ENCODE peak calls at places on chromosome 16, in seven cellular contexts. One of them, this sample, is unnamed.

GRCh38 chr16:4415538-4416199 is 727 bp downstream of the CORO7 start:
- DNase-seq in HFFc6: no peak
- DNase-seq in upper lobe of right lung: peak
- DNase-seq in ovary: no peak
- DNase-seq in CD8-positive, alpha-beta T cell: peak
- DNase-seq in AG04450: no peak
- DNase-seq in AG04449: no peak
- DNase-seq in this sample: peak

GRCh38 chr16:53089434-53090270 is 34.9 kb downstream of the CHD9 start:
- DNase-seq in AG04450: no peak
- DNase-seq in upper lobe of right lung: no peak
- DNase-seq in AG04449: no peak
- DNase-seq in ovary: no peak
- DNase-seq in CD8-positive, alpha-beta T cell: no peak
- DNase-seq in HFFc6: no peak
- DNase-seq in this sample: no peak

GRCh38 chr16:63735456-63735855 is 1386.4 kb downstream of the CDH11 start:
- DNase-seq in AG04449: no peak
- DNase-seq in ovary: no peak
- DNase-seq in upper lobe of right lung: no peak
- DNase-seq in CD8-positive, alpha-beta T cell: no peak
- DNase-seq in AG04450: no peak
- DNase-seq in HFFc6: no peak
- DNase-seq in this sample: no peak

GRCh38 chr16:84274515-84274914 is 20.2 kb upstream of the WFDC1 start:
- DNase-seq in AG04449: no peak
- DNase-seq in upper lobe of right lung: no peak
- DNase-seq in HFFc6: no peak
- DNase-seq in ovary: no peak
- DNase-seq in CD8-positive, alpha-beta T cell: no peak
- DNase-seq in AG04450: no peak
- DNase-seq in this sample: no peak

GRCh38 chr16:75070055-75070841 is 46.3 kb downstream of the LDHD start:
- DNase-seq in upper lobe of right lung: no peak
- DNase-seq in ovary: peak
- DNase-seq in AG04450: no peak
- DNase-seq in AG04449: no peak
- DNase-seq in CD8-positive, alpha-beta T cell: no peak
- DNase-seq in HFFc6: no peak
- DNase-seq in this sample: no peak

GRCh38 chr16:89880477-89881367 is 7.3 kb downstream of the TCF25 start:
- DNase-seq in ovary: no peak
- DNase-seq in upper lobe of right lung: no peak
- DNase-seq in HFFc6: no peak
- DNase-seq in AG04449: no peak
- DNase-seq in CD8-positive, alpha-beta T cell: no peak
- DNase-seq in AG04450: no peak
- DNase-seq in this sample: no peak

GRCh38 chr16:67442581-67443255 is 11.8 kb downstream of the HSD11B2 start:
- DNase-seq in ovary: peak
- DNase-seq in CD8-positive, alpha-beta T cell: no peak
- DNase-seq in upper lobe of right lung: no peak
- DNase-seq in AG04450: no peak
- DNase-seq in HFFc6: no peak
- DNase-seq in AG04449: no peak
- DNase-seq in this sample: no peak

GRCh38 chr16:30491744-30492308 is 19.3 kb downstream of the ITGAL start:
- DNase-seq in ovary: no peak
- DNase-seq in upper lobe of right lung: no peak
- DNase-seq in AG04449: no peak
- DNase-seq in HFFc6: peak
- DNase-seq in CD8-positive, alpha-beta T cell: peak
- DNase-seq in AG04450: peak
- DNase-seq in this sample: no peak

GRCh38 chr16:6207124-6207523 is 1109.5 kb upstream of the EEF2KMT start:
- DNase-seq in ovary: no peak
- DNase-seq in HFFc6: no peak
- DNase-seq in upper lobe of right lung: no peak
- DNase-seq in AG04449: no peak
- DNase-seq in AG04450: no peak
- DNase-seq in CD8-positive, alpha-beta T cell: no peak
- DNase-seq in this sample: no peak

GRCh38 chr16:20675488-20676267 is 21.8 kb downstream of the ACSM1 start:
- DNase-seq in ovary: peak
- DNase-seq in AG04450: no peak
- DNase-seq in HFFc6: no peak
- DNase-seq in CD8-positive, alpha-beta T cell: peak
- DNase-seq in upper lobe of right lung: no peak
- DNase-seq in AG04449: no peak
- DNase-seq in this sample: peak

GRCh38 chr16:53773150-53773846 is 69.3 kb downstream of the FTO start:
- DNase-seq in HFFc6: peak
- DNase-seq in CD8-positive, alpha-beta T cell: no peak
- DNase-seq in AG04449: peak
- DNase-seq in upper lobe of right lung: no peak
- DNase-seq in AG04450: peak
- DNase-seq in ovary: no peak
- DNase-seq in this sample: peak

DNA sequence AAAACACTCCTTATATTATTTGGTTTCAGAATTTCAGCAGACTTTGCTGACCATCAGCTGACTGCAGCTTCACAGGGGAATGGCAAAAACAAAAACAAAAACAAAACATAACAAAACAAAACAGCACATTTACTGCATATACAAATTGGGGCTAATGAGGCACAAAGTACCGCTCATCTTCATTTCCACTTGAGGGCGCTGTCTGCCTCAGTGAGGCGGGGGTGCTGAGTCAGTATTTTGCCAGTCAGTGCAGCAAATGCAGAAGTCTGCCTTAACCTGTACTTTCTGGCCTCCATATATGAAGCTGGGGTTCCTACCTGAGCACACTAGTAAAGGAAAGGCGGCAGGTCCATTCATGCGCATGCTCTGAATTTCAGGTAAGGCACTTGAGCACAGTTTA is 13.5 kb upstream of the DYNLRB2 start:
- DNase-seq in CD8-positive, alpha-beta T cell: peak
- DNase-seq in AG04449: no peak
- DNase-seq in upper lobe of right lung: no peak
- DNase-seq in HFFc6: peak
- DNase-seq in ovary: no peak
- DNase-seq in AG04450: no peak
- DNase-seq in this sample: peak
- TF ChIP-seq CTCF in CD8-positive, alpha-beta T cell: peak
- TF ChIP-seq CTCF in AG04449: peak
- TF ChIP-seq CTCF in upper lobe of right lung: peak
- TF ChIP-seq CTCF in HFFc6: peak
- TF ChIP-seq CTCF in ovary: no peak
- TF ChIP-seq CTCF in AG04450: peak
- TF ChIP-seq CTCF in this sample: peak

DNA sequence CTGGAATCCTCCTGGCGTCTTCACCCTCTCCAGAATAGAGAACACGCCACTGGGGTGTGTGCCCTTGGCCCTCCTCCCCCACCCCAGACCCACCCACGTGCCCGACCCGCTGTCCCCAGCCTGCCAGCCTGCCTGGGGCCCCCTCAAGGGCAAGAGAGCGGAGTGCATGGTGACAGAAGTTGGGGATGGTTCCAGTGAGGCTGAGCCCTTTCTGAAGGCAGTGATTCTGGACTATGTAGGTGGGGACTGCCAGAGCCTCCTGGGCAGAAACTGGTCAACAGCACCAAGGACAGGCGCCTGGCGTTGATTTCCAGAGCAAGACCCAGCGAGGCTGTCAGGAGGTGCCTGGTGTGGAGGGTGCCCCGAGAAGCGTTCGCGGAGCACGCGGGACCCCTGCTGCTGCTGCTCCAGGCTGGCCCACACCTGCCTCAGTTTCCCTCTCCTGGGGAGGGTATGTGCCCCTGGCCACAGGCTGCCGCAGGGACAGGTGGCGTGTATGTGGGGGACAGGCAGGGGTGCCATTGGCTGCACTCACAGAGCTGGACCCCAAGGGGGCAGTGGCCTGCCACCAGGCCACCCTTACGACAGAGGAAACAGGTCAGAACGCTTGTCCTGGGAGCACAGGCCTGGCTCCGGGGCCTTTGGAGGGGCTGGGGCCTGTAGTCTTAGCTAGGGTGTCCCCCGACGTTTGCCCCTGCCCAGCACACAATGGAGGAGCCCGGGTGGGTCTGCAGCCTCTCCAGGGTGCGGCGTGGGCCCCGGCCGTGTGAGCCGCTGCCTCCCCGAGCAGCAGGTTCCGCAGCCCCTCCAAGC is 1.2 kb downstream of the SSTR5 start:
- DNase-seq in AG04450: no peak
- DNase-seq in CD8-positive, alpha-beta T cell: no peak
- DNase-seq in ovary: no peak
- DNase-seq in HFFc6: no peak
- DNase-seq in AG04449: no peak
- DNase-seq in upper lobe of right lung: no peak
- DNase-seq in this sample: no peak
- TF ChIP-seq CTCF in AG04450: no peak
- TF ChIP-seq CTCF in CD8-positive, alpha-beta T cell: no peak
- TF ChIP-seq CTCF in ovary: no peak
- TF ChIP-seq CTCF in HFFc6: peak
- TF ChIP-seq CTCF in AG04449: no peak
- TF ChIP-seq CTCF in upper lobe of right lung: no peak
- TF ChIP-seq CTCF in this sample: no peak

GRCh38 chr16:57244767-57245471 is at the start of gene ARL2BP:
- DNase-seq in upper lobe of right lung: peak
- DNase-seq in HFFc6: peak
- DNase-seq in CD8-positive, alpha-beta T cell: peak
- DNase-seq in AG04449: peak
- DNase-seq in AG04450: peak
- DNase-seq in ovary: peak
- DNase-seq in this sample: peak
- TF ChIP-seq CTCF in upper lobe of right lung: peak
- TF ChIP-seq CTCF in HFFc6: peak
- TF ChIP-seq CTCF in CD8-positive, alpha-beta T cell: no peak
- TF ChIP-seq CTCF in AG04449: no peak
- TF ChIP-seq CTCF in AG04450: no peak
- TF ChIP-seq CTCF in ovary: no peak
- TF ChIP-seq CTCF in this sample: no peak

GRCh38 chr16:65473699-65474098 is 351.8 kb upstream of the CDH11 start:
- DNase-seq in AG04450: no peak
- DNase-seq in upper lobe of right lung: no peak
- DNase-seq in HFFc6: no peak
- DNase-seq in CD8-positive, alpha-beta T cell: no peak
- DNase-seq in AG04449: no peak
- DNase-seq in ovary: no peak
- DNase-seq in this sample: no peak
- TF ChIP-seq CTCF in AG04450: no peak
- TF ChIP-seq CTCF in upper lobe of right lung: no peak
- TF ChIP-seq CTCF in HFFc6: no peak
- TF ChIP-seq CTCF in CD8-positive, alpha-beta T cell: no peak
- TF ChIP-seq CTCF in AG04449: no peak
- TF ChIP-seq CTCF in ovary: no peak
- TF ChIP-seq CTCF in this sample: no peak

DNA sequence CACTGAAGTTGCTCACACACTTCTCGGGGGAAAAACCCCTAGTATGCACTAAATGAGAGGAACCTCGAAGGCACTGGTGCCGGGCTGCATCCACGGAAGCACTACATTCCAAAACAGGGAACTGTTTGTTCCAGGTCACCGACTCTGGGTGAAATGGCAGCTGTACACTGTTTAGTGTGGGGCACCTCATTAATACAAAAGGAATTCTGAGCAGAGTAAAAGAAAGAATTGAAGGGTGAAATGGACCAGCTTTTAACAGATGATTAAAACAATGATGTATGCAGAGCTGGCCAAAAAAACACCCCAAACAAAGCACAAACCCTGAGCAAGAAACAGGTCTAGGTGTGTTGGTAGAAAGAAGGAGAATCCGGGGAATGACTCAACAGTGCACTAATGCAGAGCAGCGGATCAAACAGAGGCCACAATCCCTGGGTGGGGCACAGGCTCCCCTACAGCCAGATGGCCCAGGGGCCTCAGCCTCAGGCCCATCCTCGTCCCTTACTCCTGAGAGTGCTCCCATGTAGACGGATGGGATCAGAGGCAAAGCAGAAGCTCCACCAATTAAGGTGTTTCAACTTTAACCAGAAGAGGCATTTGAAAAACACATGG is 161.5 kb downstream of the ZFHX3 start:
- DNase-seq in ovary: no peak
- DNase-seq in AG04450: no peak
- DNase-seq in CD8-positive, alpha-beta T cell: no peak
- DNase-seq in HFFc6: no peak
- DNase-seq in upper lobe of right lung: no peak
- DNase-seq in AG04449: no peak
- DNase-seq in this sample: no peak
- TF ChIP-seq CTCF in ovary: no peak
- TF ChIP-seq CTCF in AG04450: no peak
- TF ChIP-seq CTCF in CD8-positive, alpha-beta T cell: no peak
- TF ChIP-seq CTCF in HFFc6: no peak
- TF ChIP-seq CTCF in upper lobe of right lung: no peak
- TF ChIP-seq CTCF in AG04449: no peak
- TF ChIP-seq CTCF in this sample: no peak

GRCh38 chr16:88005148-88005547 is 53.9 kb downstream of the BANP start:
- DNase-seq in AG04450: no peak
- DNase-seq in HFFc6: no peak
- DNase-seq in upper lobe of right lung: no peak
- DNase-seq in AG04449: no peak
- DNase-seq in ovary: no peak
- DNase-seq in CD8-positive, alpha-beta T cell: no peak
- DNase-seq in this sample: peak
- TF ChIP-seq CTCF in AG04450: peak
- TF ChIP-seq CTCF in HFFc6: peak
- TF ChIP-seq CTCF in upper lobe of right lung: no peak
- TF ChIP-seq CTCF in AG04449: no peak
- TF ChIP-seq CTCF in ovary: no peak
- TF ChIP-seq CTCF in CD8-positive, alpha-beta T cell: no peak
- TF ChIP-seq CTCF in this sample: peak

DNA sequence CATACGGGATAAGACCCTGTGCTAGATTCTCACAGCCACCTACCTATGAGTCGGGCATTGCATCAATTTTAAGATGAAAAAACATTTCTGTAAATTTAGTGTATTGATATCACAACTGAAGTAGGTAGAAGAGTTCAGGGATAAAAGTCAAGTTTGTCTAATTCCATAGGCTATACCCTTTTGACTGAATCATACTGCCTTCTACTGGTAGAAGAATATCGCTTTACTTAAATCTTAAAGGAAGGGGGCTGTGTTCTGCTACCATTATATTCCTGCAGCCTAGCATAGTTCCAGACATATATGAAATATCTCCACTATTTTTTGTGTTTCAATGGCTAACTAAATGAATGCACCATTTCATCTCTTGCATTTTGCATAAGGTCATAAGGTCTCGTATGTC is 1128.6 kb downstream of the CDH8 start:
- DNase-seq in ovary: no peak
- DNase-seq in AG04450: no peak
- DNase-seq in CD8-positive, alpha-beta T cell: no peak
- DNase-seq in HFFc6: no peak
- DNase-seq in AG04449: no peak
- DNase-seq in upper lobe of right lung: no peak
- DNase-seq in this sample: no peak
- TF ChIP-seq CTCF in ovary: no peak
- TF ChIP-seq CTCF in AG04450: no peak
- TF ChIP-seq CTCF in CD8-positive, alpha-beta T cell: no peak
- TF ChIP-seq CTCF in HFFc6: no peak
- TF ChIP-seq CTCF in AG04449: no peak
- TF ChIP-seq CTCF in upper lobe of right lung: no peak
- TF ChIP-seq CTCF in this sample: no peak

DNA sequence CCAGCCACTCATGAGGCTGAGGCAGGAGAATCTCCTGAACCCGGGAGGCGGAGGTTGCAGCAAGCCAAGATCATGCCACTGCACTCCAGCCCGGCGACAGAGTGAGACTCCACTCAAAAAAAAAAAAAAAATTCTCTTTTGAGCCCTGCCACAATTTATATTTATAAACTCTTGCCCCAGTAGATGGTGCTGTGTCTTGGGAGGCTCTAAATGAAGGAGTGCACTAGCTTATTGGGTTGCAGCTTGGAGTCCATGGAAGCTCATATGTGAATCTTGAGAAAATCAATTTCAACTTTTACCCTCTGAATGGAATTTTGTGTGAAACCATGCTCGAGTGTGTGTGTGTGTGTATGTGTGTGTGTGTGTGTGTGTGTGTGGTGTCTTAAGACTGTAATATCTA is 420.1 kb downstream of the HS3ST4 start:
- DNase-seq in AG04450: no peak
- DNase-seq in upper lobe of right lung: no peak
- DNase-seq in HFFc6: no peak
- DNase-seq in ovary: no peak
- DNase-seq in CD8-positive, alpha-beta T cell: no peak
- DNase-seq in AG04449: no peak
- DNase-seq in this sample: no peak
- TF ChIP-seq CTCF in AG04450: no peak
- TF ChIP-seq CTCF in upper lobe of right lung: no peak
- TF ChIP-seq CTCF in HFFc6: no peak
- TF ChIP-seq CTCF in ovary: no peak
- TF ChIP-seq CTCF in CD8-positive, alpha-beta T cell: no peak
- TF ChIP-seq CTCF in AG04449: no peak
- TF ChIP-seq CTCF in this sample: no peak